ENCODE peak calls at places on chromosomes 5 and 9, in seven cellular contexts. D is brain microvascular endothelial cell, J is heart left ventricle, W is foreskin fibroblast, S is spleen, Q is fibroblast of mammary gland, L is choroid plexus epithelial cell. K is an unnamed sample.

GRCh38 chr5:114311943-114312342 is 49.9 kb upstream of the KCNN2 start:
- DNase-seq in S (no peak), Q (no peak), L (no peak), W (no peak), J (no peak), D (no peak), K (no peak)

GRCh38 chr9:130938652-130939404 is at the start of gene FIBCD1:
- DNase-seq in W (peak), D (no peak), L (peak), Q (peak), J (no peak), S (no peak), K (no peak)

GRCh38 chr9:116151966-116152381 is 1.6 kb upstream of the PAPPA start:
- DNase-seq in L (peak), J (no peak), S (no peak), D (peak), W (peak), Q (peak), K (no peak)

GRCh38 chr5:133202066-133202665 is 150.4 kb downstream of the HSPA4 start:
- DNase-seq in L (no peak), S (no peak), J (no peak), D (no peak), W (no peak), Q (no peak), K (no peak)

GRCh38 chr5:150209020-150209635 is 19.3 kb downstream of the SLC6A7 start:
- DNase-seq in W (peak), D (peak), S (no peak), L (peak), J (no peak), Q (peak), K (no peak)

GRCh38 chr9:75636427-75637045 is 253.9 kb upstream of the PCSK5 start:
- DNase-seq in J (peak), W (no peak), Q (no peak), S (no peak), L (no peak), D (no peak), K (no peak)

GRCh38 chr5:64977779-64978178 is 209.0 kb downstream of the CWC27 start:
- DNase-seq in S (no peak), Q (peak), D (no peak), J (no peak), L (no peak), W (peak), K (no peak)

GRCh38 chr9:103625161-103625804 is 468.8 kb upstream of the SMC2 start:
- DNase-seq in S (no peak), W (no peak), Q (no peak), L (no peak), J (no peak), D (no peak), K (no peak)

GRCh38 chr9:92010705-92011536 is 60.9 kb upstream of the ROR2 start:
- DNase-seq in S (no peak), J (no peak), W (no peak), L (peak), Q (peak), D (no peak), K (no peak)

GRCh38 chr9:71719585-71719984 is 48.7 kb downstream of the CEMIP2 start:
- DNase-seq in Q (peak), S (no peak), W (peak), L (peak), J (no peak), D (no peak), K (no peak)

GRCh38 chr9:125547383-125547782 is 159.6 kb downstream of the MAPKAP1 start:
- DNase-seq in J (no peak), D (no peak), W (no peak), L (no peak), Q (no peak), S (no peak), K (no peak)

GRCh38 chr5:29811914-29812679 is 1381.4 kb upstream of the CDH6 start:
- DNase-seq in Q (no peak), W (no peak), D (no peak), L (no peak), J (no peak), S (no peak), K (no peak)
- TF ChIP-seq CTCF in Q (no peak), W (no peak), D (no peak), L (no peak), J (no peak), S (no peak), K (no peak)

DNA sequence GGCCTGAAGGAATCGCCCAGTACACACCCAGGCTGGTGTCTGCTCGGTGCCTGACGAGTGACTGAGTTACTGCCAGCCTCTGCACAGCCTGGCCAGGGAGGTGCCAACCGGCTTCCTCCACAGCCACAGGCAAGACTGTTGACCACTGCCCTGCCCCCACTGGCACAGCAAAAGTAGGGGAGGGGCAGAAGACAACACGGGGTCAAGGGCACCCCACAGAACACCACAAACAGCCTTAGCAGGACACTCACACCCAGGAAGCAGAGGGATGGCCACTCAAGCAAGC is 722 bp upstream of the LHX3 start:
- DNase-seq in J (no peak), W (no peak), L (no peak), S (no peak), Q (no peak), D (no peak), K (no peak)
- TF ChIP-seq CTCF in J (no peak), W (no peak), L (no peak), S (no peak), Q (no peak), D (no peak), K (no peak)

GRCh38 chr9:31541626-31542025 is 842.8 kb upstream of the ACO1 start:
- DNase-seq in S (no peak), W (peak), D (no peak), L (peak), J (no peak), Q (no peak), K (no peak)

GRCh38 chr9:31542384-31543055 is 841.9 kb upstream of the ACO1 start:
- DNase-seq in Q (peak), D (peak), S (no peak), W (peak), L (peak), J (no peak), K (no peak)
- TF ChIP-seq CTCF in Q (peak), D (peak), S (peak), W (no peak), L (peak), J (no peak), K (no peak)

DNA sequence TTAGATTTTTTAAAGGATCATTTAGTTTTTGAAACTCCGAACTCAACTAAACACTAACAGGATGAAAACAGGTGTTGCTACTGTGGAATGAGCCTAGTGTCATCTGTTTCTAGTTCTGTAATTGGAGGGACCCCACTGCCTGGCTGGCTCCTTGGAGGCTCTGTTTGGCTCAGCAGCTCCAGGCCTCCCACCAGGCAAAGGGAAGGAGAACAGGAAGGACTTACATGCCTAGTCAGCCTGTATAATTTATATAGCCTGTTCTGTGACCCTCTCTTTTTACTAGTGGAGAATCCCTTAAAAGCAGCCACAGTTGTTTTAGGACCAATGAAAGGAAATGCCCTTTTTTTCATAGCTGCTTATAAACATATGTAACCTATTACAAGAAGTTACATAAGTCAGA is 21.1 kb upstream of the C5orf24 start:
- DNase-seq in S (no peak), D (no peak), J (no peak), Q (no peak), W (no peak), L (no peak), K (no peak)
- TF ChIP-seq CTCF in S (no peak), D (no peak), J (no peak), Q (no peak), W (no peak), L (no peak), K (no peak)

DNA sequence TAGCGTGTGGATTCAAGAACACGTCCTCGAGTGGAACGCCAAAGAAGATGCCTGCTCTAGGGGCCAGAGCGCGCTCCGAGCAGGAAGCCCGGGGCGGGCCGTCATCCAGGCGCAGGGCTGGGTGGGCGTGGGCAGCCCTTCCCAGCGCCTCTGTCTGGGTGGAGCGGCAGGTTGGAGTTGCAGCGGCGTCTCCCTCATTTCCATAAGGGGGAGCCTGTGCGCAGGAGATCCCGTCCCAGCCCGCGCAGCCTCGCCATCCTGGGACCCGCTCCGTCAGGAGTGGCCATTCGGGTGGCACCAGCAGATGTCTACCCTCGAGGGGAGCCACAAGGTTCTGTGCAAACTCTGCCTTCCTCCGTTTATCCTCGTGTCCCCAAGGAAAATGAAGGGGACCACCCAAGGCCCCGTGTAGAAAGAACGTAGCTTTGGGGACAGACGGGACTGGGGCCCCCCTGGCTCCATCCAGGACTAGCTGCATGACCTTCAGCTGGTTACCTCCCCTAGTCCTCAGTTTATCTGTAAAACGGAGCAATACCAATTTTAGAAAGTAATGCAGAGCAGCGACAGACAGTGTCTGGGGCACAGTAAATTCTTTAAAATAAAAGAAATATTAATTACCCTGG is 155.5 kb upstream of the SMIM23 start:
- DNase-seq in S (no peak), D (peak), J (peak), W (peak), L (peak), Q (peak), K (peak)
- TF ChIP-seq CTCF in S (no peak), D (peak), J (peak), W (peak), L (peak), Q (peak), K (peak)

GRCh38 chr5:126043684-126044083 is 379.5 kb upstream of the GRAMD2B start:
- DNase-seq in L (no peak), W (no peak), J (no peak), D (peak), S (no peak), Q (no peak), K (no peak)

GRCh38 chr5:126046275-126046674 is 376.9 kb upstream of the GRAMD2B start:
- DNase-seq in D (no peak), S (no peak), W (no peak), Q (no peak), L (no peak), J (no peak), K (no peak)

GRCh38 chr5:126044111-126044668 is 379.0 kb upstream of the GRAMD2B start:
- DNase-seq in W (peak), J (peak), D (peak), Q (no peak), S (no peak), L (peak), K (no peak)

GRCh38 chr5:126044931-126045565 is 378.2 kb upstream of the GRAMD2B start:
- DNase-seq in L (no peak), W (no peak), Q (no peak), J (no peak), D (no peak), S (no peak), K (no peak)

GRCh38 chr5:126046996-126047395 is 376.2 kb upstream of the GRAMD2B start:
- DNase-seq in D (no peak), L (no peak), W (peak), J (no peak), S (no peak), Q (no peak), K (no peak)
- TF ChIP-seq CTCF in D (no peak), L (no peak), W (no peak), J (no peak), S (no peak), Q (no peak), K (no peak)

GRCh38 chr9:134169166-134169565 is 4.8 kb upstream of the RNU6ATAC start:
- DNase-seq in D (no peak), W (no peak), L (no peak), S (no peak), Q (no peak), J (no peak), K (no peak)

GRCh38 chr9:134169724-134170401 is 5.5 kb upstream of the RNU6ATAC start:
- DNase-seq in L (no peak), D (no peak), S (peak), Q (no peak), J (no peak), W (no peak), K (no peak)

GRCh38 chr9:134170525-134171315 is 6.4 kb upstream of the RNU6ATAC start:
- DNase-seq in J (no peak), D (no peak), S (no peak), W (no peak), Q (no peak), L (no peak), K (no peak)

GRCh38 chr9:134167530-134167931 is 3.2 kb upstream of the RNU6ATAC start:
- DNase-seq in W (peak), Q (peak), D (no peak), S (peak), L (peak), J (no peak), K (no peak)

GRCh38 chr9:134168731-134169130 is 4.4 kb upstream of the RNU6ATAC start:
- DNase-seq in D (no peak), W (peak), Q (no peak), L (peak), J (no peak), S (no peak), K (no peak)
- TF ChIP-seq CTCF in D (peak), W (no peak), Q (no peak), L (peak), J (no peak), S (no peak), K (peak)

GRCh38 chr9:127218818-127219217 is 45.8 kb upstream of the GARNL3 start:
- DNase-seq in W (no peak), L (no peak), S (peak), Q (no peak), J (no peak), D (no peak), K (no peak)
- TF ChIP-seq CTCF in W (no peak), L (no peak), S (no peak), Q (no peak), J (no peak), D (no peak), K (no peak)

DNA sequence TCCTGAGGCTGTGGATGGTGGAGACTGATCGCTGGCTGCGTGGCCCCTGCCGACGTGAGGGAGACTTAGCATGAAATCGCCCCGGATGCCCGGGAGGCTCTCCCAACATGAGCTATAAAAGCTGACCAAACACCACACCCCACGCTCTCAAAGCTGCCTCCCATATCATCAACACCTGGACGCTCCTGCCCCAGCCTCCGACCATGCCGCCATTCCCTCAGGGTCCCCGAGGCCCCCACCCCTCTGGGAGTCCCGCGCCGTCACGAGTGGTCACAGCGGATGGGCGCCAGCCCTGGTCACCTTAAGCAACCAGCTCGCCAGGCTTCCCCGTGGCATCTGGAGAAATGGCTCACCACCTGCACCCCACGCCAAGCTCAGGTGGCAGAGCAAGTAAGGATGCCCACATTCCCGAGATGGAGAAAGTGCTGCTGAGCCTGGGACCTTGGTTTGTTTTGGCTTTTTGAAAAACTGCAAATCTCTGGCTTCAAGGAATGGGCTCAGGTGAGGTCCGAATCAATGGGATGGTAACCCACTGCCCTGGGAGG is 196.0 kb downstream of the MED10 start:
- DNase-seq in Q (no peak), S (no peak), L (no peak), J (no peak), D (no peak), W (no peak), K (no peak)
- TF ChIP-seq CTCF in Q (no peak), S (no peak), L (no peak), J (no peak), D (no peak), W (no peak), K (no peak)

K was measured in mesothelial cell of epicardium.